ENCODE peak calls at places on chromosomes 2 and 18, in eight cellular contexts. U is HepG2, L is GM12892, G is K562, V is stomach, D is HL-60, R is spleen, Q is endothelial cell of umbilical vein. X is an unnamed sample.

GRCh38 chr2:6824962-6825361 is 40.7 kb downstream of the CMPK2 start:
- DNase-seq in U (no peak), L (no peak), G (no peak), V (no peak), D (no peak), R (no peak), Q (no peak), X (no peak)

GRCh38 chr18:3192286-3192685 is 27.5 kb downstream of the MYOM1 start:
- DNase-seq in U (no peak), L (no peak), G (no peak), V (no peak), D (no peak), R (no peak), Q (no peak), X (no peak)

GRCh38 chr2:215370116-215370965 is 58.5 kb downstream of the ATIC start:
- DNase-seq in U (no peak), L (no peak), G (no peak), V (no peak), D (no peak), R (no peak), Q (no peak), X (no peak)

GRCh38 chr18:42032447-42032846 is 77.4 kb downstream of the PIK3C3 start:
- DNase-seq in U (no peak), L (no peak), G (no peak), V (no peak), D (no peak), R (no peak), Q (no peak), X (no peak)

GRCh38 chr18:27839141-27839540 is 337.8 kb downstream of the CDH2 start:
- DNase-seq in U (peak), L (no peak), G (no peak), V (no peak), D (no peak), R (no peak), Q (peak), X (no peak)

GRCh38 chr2:134402385-134402784 is 148.5 kb downstream of the MGAT5 start:
- DNase-seq in U (peak), L (no peak), G (no peak), V (no peak), D (peak), R (no peak), Q (peak), X (no peak)

GRCh38 chr18:53134711-53135110 is 794.7 kb downstream of the DCC start:
- DNase-seq in U (no peak), L (no peak), G (no peak), V (no peak), D (no peak), R (no peak), Q (no peak), X (no peak)

GRCh38 chr18:9643549-9643948 is 29.2 kb upstream of the PPP4R1 start:
- DNase-seq in U (peak), L (no peak), G (no peak), V (no peak), D (no peak), R (no peak), Q (peak), X (no peak)

GRCh38 chr18:55485666-55486065 is 102.3 kb downstream of the TCF4 start:
- DNase-seq in U (no peak), L (no peak), G (no peak), V (no peak), D (no peak), R (no peak), Q (no peak), X (no peak)

GRCh38 chr2:240129731-240130392 is 6.2 kb downstream of the COPS9 start:
- DNase-seq in U (no peak), L (no peak), G (no peak), V (no peak), D (no peak), R (peak), Q (no peak), X (no peak)

GRCh38 chr2:216683846-216684245 is 11.5 kb downstream of the IGFBP5 start:
- DNase-seq in U (peak), L (no peak), G (no peak), V (no peak), D (peak), R (no peak), Q (no peak), X (peak)

GRCh38 chr2:199659207-199659606 is 191.8 kb downstream of the FTCDNL1 start:
- DNase-seq in U (no peak), L (no peak), G (peak), V (no peak), D (no peak), R (peak), Q (peak), X (no peak)

GRCh38 chr2:8606649-8607550 is 75.0 kb upstream of the ID2 start:
- DNase-seq in U (no peak), L (no peak), G (no peak), V (no peak), D (no peak), R (no peak), Q (no peak), X (no peak)

GRCh38 chr2:46174559-46175170 is 122.5 kb upstream of the EPAS1 start:
- DNase-seq in U (no peak), L (no peak), G (no peak), V (no peak), D (no peak), R (peak), Q (no peak), X (no peak)

GRCh38 chr18:59876310-59876626 is 23.5 kb upstream of the PMAIP1 start:
- DNase-seq in U (no peak), L (no peak), G (no peak), V (no peak), D (no peak), R (no peak), Q (no peak), X (no peak)

GRCh38 chr2:58039170-58039611 is 7.4 kb upstream of the VRK2 start:
- DNase-seq in U (no peak), L (no peak), G (no peak), V (no peak), D (no peak), R (no peak), Q (peak), X (no peak)

GRCh38 chr2:57802243-57802642 is 244.4 kb upstream of the VRK2 start:
- DNase-seq in U (no peak), L (no peak), G (no peak), V (no peak), D (no peak), R (peak), Q (no peak), X (no peak)

GRCh38 chr2:159506764-159507406 is 109.5 kb downstream of the BAZ2B start:
- DNase-seq in U (no peak), L (no peak), G (no peak), V (no peak), D (no peak), R (no peak), Q (peak), X (no peak)

GRCh38 chr2:29878898-29879297 is 42.5 kb downstream of the ALK start:
- DNase-seq in U (no peak), L (no peak), G (no peak), V (no peak), D (no peak), R (no peak), Q (no peak), X (peak)

GRCh38 chr2:105610444-105611327 is 134.0 kb upstream of the NCK2 start:
- DNase-seq in U (peak), L (no peak), G (no peak), V (no peak), D (no peak), R (no peak), Q (no peak), X (peak)

DNA sequence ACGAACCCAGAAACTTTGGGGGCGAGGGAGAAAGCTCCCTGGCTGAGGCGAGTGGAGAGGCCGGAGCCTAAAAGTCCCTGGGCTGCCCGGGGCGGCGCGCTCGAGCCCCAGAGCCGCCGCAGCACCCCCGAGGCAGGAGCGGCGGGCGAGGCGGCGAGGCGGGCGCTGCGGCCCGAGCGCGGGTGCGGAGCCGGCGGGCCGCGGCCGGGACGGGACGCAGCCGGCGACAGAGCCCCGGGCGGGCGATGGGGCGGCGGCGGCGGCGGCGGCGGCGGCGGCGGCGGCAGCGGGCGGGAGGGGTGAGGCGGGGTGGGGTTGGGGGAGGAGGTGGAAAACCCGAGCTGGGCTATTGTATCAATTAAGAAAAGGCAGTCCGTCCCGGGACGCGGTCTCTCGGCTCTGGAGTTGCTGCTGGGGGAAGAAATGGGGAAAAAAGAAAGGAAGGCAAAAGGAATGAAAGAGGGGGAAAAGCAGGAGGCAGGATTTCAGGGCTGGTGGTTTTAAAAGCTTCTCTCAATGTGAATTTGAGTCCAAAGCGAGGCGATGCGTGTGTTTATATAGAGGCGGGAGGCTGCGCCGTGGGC is 821 bp upstream of the CYP26B1 start:
- DNase-seq in U (no peak), L (no peak), G (peak), V (peak), D (no peak), R (peak), Q (no peak), X (peak)
- TF ChIP-seq POLR2AphosphoS5 in U (no peak), L (no peak), G (no peak), V (no peak), D (no peak), R (no peak), Q (no peak), X (no peak)

GRCh38 chr2:150474326-150475074 is 13.0 kb downstream of the RND3 start:
- DNase-seq in U (no peak), L (no peak), G (no peak), V (no peak), D (no peak), R (no peak), Q (peak), X (no peak)
- TF ChIP-seq POLR2AphosphoS5 in U (no peak), L (no peak), G (no peak), V (no peak), D (no peak), R (no peak), Q (no peak), X (no peak)

GRCh38 chr18:23612434-23613090 is 26.3 kb upstream of the NPC1 start:
- DNase-seq in U (no peak), L (no peak), G (no peak), V (no peak), D (no peak), R (no peak), Q (no peak), X (no peak)
- TF ChIP-seq POLR2AphosphoS5 in U (no peak), L (no peak), G (no peak), V (no peak), D (no peak), R (no peak), Q (no peak), X (no peak)

GRCh38 chr2:168524005-168524404 is 67.9 kb downstream of the CERS6 start:
- DNase-seq in U (no peak), L (no peak), G (no peak), V (no peak), D (no peak), R (no peak), Q (no peak), X (no peak)
- TF ChIP-seq POLR2AphosphoS5 in U (no peak), L (no peak), G (no peak), V (no peak), D (no peak), R (no peak), Q (no peak), X (no peak)

GRCh38 chr2:40127147-40127546 is 324.7 kb downstream of the SLC8A1 start:
- DNase-seq in U (no peak), L (no peak), G (no peak), V (no peak), D (no peak), R (no peak), Q (no peak), X (no peak)

GRCh38 chr2:40129725-40130124 is 322.2 kb downstream of the SLC8A1 start:
- DNase-seq in U (no peak), L (no peak), G (no peak), V (no peak), D (no peak), R (no peak), Q (no peak), X (no peak)

GRCh38 chr2:40130251-40130994 is 321.5 kb downstream of the SLC8A1 start:
- DNase-seq in U (no peak), L (no peak), G (no peak), V (peak), D (no peak), R (no peak), Q (no peak), X (no peak)

GRCh38 chr2:40128796-40129195 is 323.1 kb downstream of the SLC8A1 start:
- DNase-seq in U (no peak), L (no peak), G (no peak), V (no peak), D (no peak), R (no peak), Q (no peak), X (no peak)

DNA sequence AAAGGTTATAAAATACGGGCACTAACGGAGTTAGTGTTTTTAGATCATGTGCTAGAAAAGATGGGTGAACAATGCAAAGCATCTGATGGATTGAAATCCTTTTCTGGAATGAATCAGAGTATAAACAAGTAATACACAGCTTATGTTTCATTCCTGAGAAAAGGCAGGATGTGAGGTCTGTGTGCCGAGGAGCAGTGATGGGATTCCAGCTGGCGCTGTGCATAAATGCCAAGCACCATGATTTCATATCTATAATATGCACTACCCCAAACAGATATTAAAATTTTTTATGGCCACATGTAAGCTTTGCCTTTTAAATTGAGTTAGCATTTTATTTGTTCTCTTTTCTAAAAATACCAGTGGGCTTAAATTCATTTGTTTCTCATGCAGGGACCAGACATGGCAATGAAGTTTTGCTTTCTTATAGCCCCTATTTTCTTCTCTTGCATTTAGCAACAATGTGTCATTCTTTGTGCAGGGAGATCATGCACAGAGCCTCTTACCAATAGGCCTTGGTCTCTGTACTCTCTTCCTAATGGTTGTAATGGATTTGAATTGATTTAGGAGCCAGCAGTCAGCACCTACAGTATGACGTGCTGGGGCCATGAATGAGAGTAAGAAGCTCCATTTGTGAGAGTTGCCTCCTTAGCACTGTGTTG is 323.9 kb downstream of the SLC8A1 start:
- DNase-seq in U (no peak), L (no peak), G (no peak), V (no peak), D (no peak), R (no peak), Q (no peak), X (no peak)
- TF ChIP-seq POLR2AphosphoS5 in U (no peak), L (no peak), G (no peak), V (no peak), D (no peak), R (no peak), Q (no peak), X (no peak)

DNA sequence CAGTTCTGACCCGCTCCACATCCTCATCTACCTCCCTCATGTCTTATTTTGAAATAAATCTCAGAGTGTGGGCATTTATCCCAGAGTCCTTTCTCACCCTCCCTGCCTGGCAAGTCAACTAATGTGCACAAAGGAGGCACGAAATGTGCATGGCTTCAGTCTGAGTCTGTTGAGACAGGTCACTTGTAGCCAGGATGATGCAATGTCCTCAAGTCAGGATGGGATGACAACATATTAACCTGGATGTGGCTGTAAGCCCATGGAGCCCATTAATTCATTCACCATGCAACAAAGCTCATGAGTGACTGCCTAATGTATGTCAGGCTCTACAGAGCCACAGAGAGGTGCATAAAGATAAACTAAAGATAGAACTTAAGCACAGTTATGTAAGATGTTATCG is 34.5 kb downstream of the KCNG3 start:
- DNase-seq in U (no peak), L (no peak), G (no peak), V (no peak), D (no peak), R (no peak), Q (no peak), X (no peak)
- TF ChIP-seq POLR2AphosphoS5 in U (no peak), L (no peak), G (no peak), V (no peak), D (no peak), R (no peak), Q (no peak), X (no peak)

GRCh38 chr2:36889782-36890181 is 76.6 kb downstream of the STRN start:
- DNase-seq in U (peak), L (no peak), G (no peak), V (no peak), D (peak), R (no peak), Q (peak), X (no peak)
- TF ChIP-seq POLR2AphosphoS5 in U (no peak), L (no peak), G (no peak), V (peak), D (no peak), R (no peak), Q (peak), X (no peak)

DNA sequence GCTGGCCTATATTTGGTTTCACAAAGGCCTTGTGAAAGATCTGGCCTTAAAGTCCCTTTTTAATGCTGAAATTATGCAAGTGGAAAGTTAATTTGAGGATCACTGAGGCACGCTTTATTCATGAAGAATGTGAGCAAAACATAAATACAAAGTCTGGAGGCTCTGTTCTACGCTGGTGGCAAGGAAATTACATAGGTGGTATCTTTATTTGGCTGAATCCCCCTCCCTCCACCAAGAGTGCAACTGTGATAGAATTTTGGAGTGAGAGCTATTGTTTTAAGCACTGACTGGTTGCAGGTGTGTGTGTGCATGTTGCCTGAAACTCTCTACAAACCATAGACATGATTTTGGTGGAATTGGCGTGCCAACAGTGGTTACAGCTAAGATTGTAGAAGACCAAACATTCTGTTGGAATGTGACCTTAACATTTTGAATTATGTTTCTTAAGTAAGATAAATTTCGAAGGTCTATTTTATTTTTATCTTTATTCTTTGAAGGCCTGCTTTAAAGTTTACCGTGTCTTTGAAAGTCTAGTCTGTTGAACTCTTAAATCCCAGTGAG is 114.3 kb downstream of the SPTBN1 start:
- DNase-seq in U (no peak), L (no peak), G (no peak), V (no peak), D (no peak), R (no peak), Q (no peak), X (no peak)
- TF ChIP-seq POLR2AphosphoS5 in U (no peak), L (peak), G (no peak), V (no peak), D (no peak), R (no peak), Q (no peak), X (no peak)

GRCh38 chr18:77049938-77050337 is 82.6 kb downstream of the MBP start:
- DNase-seq in U (no peak), L (no peak), G (no peak), V (no peak), D (no peak), R (no peak), Q (no peak), X (no peak)
- TF ChIP-seq POLR2AphosphoS5 in U (no peak), L (no peak), G (no peak), V (no peak), D (no peak), R (no peak), Q (no peak), X (no peak)

DNA sequence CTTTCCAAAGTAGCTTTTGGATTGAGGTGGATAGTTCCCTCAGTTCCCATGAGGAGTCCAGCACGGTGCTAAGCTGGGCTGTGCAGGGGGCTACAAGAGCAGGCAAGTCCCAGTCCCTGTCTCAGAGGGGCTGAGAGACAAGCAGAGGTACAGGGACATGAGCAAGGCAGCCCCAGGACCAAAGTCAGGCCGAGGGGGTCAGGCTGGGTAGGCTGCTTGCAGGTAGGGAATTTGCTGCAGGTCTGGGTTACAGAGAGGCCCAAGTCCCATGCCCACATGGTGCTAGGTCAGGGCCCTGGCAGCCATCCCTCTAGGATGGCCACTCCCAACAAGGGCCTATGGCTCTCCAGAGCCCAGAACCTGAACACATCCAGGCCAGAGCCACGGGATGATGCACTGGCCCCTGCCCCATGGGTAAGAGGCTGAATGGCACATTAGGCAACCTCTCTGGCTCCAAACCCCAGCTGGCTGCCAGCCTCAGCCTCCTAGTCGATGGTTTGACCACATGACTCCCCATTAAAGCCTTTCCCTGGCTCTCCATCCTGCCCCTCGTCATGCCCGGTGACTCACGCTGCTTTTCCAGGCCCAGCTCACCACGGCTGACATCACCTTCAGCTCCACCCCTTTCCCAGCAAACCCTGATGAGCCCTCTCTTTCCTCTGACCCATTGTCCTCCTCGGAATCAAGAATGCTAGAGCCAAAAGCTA is 83.7 kb downstream of the SDC1 start:
- DNase-seq in U (peak), L (no peak), G (peak), V (peak), D (no peak), R (no peak), Q (peak), X (no peak)
- TF ChIP-seq POLR2AphosphoS5 in U (no peak), L (no peak), G (no peak), V (peak), D (no peak), R (no peak), Q (no peak), X (peak)

X was measured in breast epithelium.